ENCODE peak calls at places on chromosomes 4 and X, in six cellular contexts. One of them, this sample, is unnamed.

GRCh38 chr4:67460574-67460973 is 84.7 kb downstream of the CENPC start:
- DNase-seq in stimulated activated naive CD8-positive, alpha-beta T cell treated with anti-CD3 and anti-CD28 coated beads, Interleukin-15, amount 100 ng/mL, for 72 hours: no peak
- DNase-seq in globus pallidus: no peak
- DNase-seq in AG10803: peak; percentile 55
- DNase-seq in NCI-H2081: no peak
- DNase-seq in neural progenitor cell: no peak
- DNase-seq in this sample: no peak

GRCh38 chrX:152637649-152638442 is at the start of gene GABRQ:
- DNase-seq in stimulated activated naive CD8-positive, alpha-beta T cell treated with anti-CD3 and anti-CD28 coated beads, Interleukin-15, amount 100 ng/mL, for 72 hours: no peak
- DNase-seq in globus pallidus: peak; percentile 16
- DNase-seq in AG10803: peak; percentile 0
- DNase-seq in NCI-H2081: no peak
- DNase-seq in neural progenitor cell: peak; percentile 93
- DNase-seq in this sample: no peak

GRCh38 chr4:6641164-6641970 is 882 bp downstream of the MRFAP1 start:
- DNase-seq in stimulated activated naive CD8-positive, alpha-beta T cell treated with anti-CD3 and anti-CD28 coated beads, Interleukin-15, amount 100 ng/mL, for 72 hours: peak; percentile 42
- DNase-seq in globus pallidus: no peak
- DNase-seq in AG10803: peak; percentile 42
- DNase-seq in NCI-H2081: peak; percentile 45
- DNase-seq in neural progenitor cell: peak; percentile 59
- DNase-seq in this sample: no peak

GRCh38 chr4:54945838-54946237 is 179.6 kb downstream of the KDR start:
- DNase-seq in stimulated activated naive CD8-positive, alpha-beta T cell treated with anti-CD3 and anti-CD28 coated beads, Interleukin-15, amount 100 ng/mL, for 72 hours: no peak
- DNase-seq in globus pallidus: no peak
- DNase-seq in AG10803: no peak
- DNase-seq in NCI-H2081: no peak
- DNase-seq in neural progenitor cell: no peak
- DNase-seq in this sample: no peak

GRCh38 chr4:176268963-176269362 is at the start of gene ASB5:
- DNase-seq in stimulated activated naive CD8-positive, alpha-beta T cell treated with anti-CD3 and anti-CD28 coated beads, Interleukin-15, amount 100 ng/mL, for 72 hours: no peak
- DNase-seq in globus pallidus: no peak
- DNase-seq in AG10803: no peak
- DNase-seq in NCI-H2081: no peak
- DNase-seq in neural progenitor cell: no peak
- DNase-seq in this sample: no peak

GRCh38 chrX:71563921-71564320 is 14.3 kb upstream of the GCNA start:
- DNase-seq in stimulated activated naive CD8-positive, alpha-beta T cell treated with anti-CD3 and anti-CD28 coated beads, Interleukin-15, amount 100 ng/mL, for 72 hours: no peak
- DNase-seq in globus pallidus: no peak
- DNase-seq in AG10803: no peak
- DNase-seq in NCI-H2081: no peak
- DNase-seq in neural progenitor cell: no peak
- DNase-seq in this sample: no peak

GRCh38 chr4:120517966-120518365 is 404.6 kb downstream of the PRDM5 start:
- DNase-seq in stimulated activated naive CD8-positive, alpha-beta T cell treated with anti-CD3 and anti-CD28 coated beads, Interleukin-15, amount 100 ng/mL, for 72 hours: no peak
- DNase-seq in globus pallidus: peak; percentile 13
- DNase-seq in AG10803: peak; percentile 78
- DNase-seq in NCI-H2081: no peak
- DNase-seq in neural progenitor cell: no peak
- DNase-seq in this sample: no peak

GRCh38 chr4:184599492-184600135 is 49.6 kb downstream of the CASP3 start:
- DNase-seq in stimulated activated naive CD8-positive, alpha-beta T cell treated with anti-CD3 and anti-CD28 coated beads, Interleukin-15, amount 100 ng/mL, for 72 hours: no peak
- DNase-seq in globus pallidus: no peak
- DNase-seq in AG10803: peak; percentile 84
- DNase-seq in NCI-H2081: no peak
- DNase-seq in neural progenitor cell: no peak
- DNase-seq in this sample: no peak

GRCh38 chr4:89558147-89558546 is 250.5 kb upstream of the GPRIN3 start:
- DNase-seq in stimulated activated naive CD8-positive, alpha-beta T cell treated with anti-CD3 and anti-CD28 coated beads, Interleukin-15, amount 100 ng/mL, for 72 hours: no peak
- DNase-seq in globus pallidus: no peak
- DNase-seq in AG10803: no peak
- DNase-seq in NCI-H2081: peak; percentile 2
- DNase-seq in neural progenitor cell: peak; percentile 25
- DNase-seq in this sample: no peak

GRCh38 chr4:73653695-73654106 is 33.5 kb upstream of the RASSF6 start:
- DNase-seq in stimulated activated naive CD8-positive, alpha-beta T cell treated with anti-CD3 and anti-CD28 coated beads, Interleukin-15, amount 100 ng/mL, for 72 hours: no peak
- DNase-seq in globus pallidus: peak; percentile 69
- DNase-seq in AG10803: peak; percentile 54
- DNase-seq in NCI-H2081: peak; percentile 87
- DNase-seq in neural progenitor cell: peak; percentile 55
- DNase-seq in this sample: peak; percentile 50

GRCh38 chr4:31360786-31361185 is 640.6 kb downstream of the PCDH7 start:
- DNase-seq in stimulated activated naive CD8-positive, alpha-beta T cell treated with anti-CD3 and anti-CD28 coated beads, Interleukin-15, amount 100 ng/mL, for 72 hours: no peak
- DNase-seq in globus pallidus: no peak
- DNase-seq in AG10803: peak; percentile 54
- DNase-seq in NCI-H2081: no peak
- DNase-seq in neural progenitor cell: no peak
- DNase-seq in this sample: peak; percentile 10

GRCh38 chrX:54085666-54086065 is 41.4 kb upstream of the PHF8 start:
- DNase-seq in stimulated activated naive CD8-positive, alpha-beta T cell treated with anti-CD3 and anti-CD28 coated beads, Interleukin-15, amount 100 ng/mL, for 72 hours: no peak
- DNase-seq in globus pallidus: no peak
- DNase-seq in AG10803: no peak
- DNase-seq in NCI-H2081: no peak
- DNase-seq in neural progenitor cell: no peak
- DNase-seq in this sample: no peak

GRCh38 chr4:153207561-153207960 is 3.3 kb downstream of the TRIM2 start:
- DNase-seq in stimulated activated naive CD8-positive, alpha-beta T cell treated with anti-CD3 and anti-CD28 coated beads, Interleukin-15, amount 100 ng/mL, for 72 hours: no peak
- DNase-seq in globus pallidus: peak; percentile 66
- DNase-seq in AG10803: peak; percentile 20
- DNase-seq in NCI-H2081: no peak
- DNase-seq in neural progenitor cell: peak; percentile 51
- DNase-seq in this sample: no peak

GRCh38 chr4:95213361-95213760 is 335.4 kb downstream of the UNC5C start:
- DNase-seq in stimulated activated naive CD8-positive, alpha-beta T cell treated with anti-CD3 and anti-CD28 coated beads, Interleukin-15, amount 100 ng/mL, for 72 hours: no peak
- DNase-seq in globus pallidus: peak; percentile 67
- DNase-seq in AG10803: no peak
- DNase-seq in NCI-H2081: peak; percentile 51
- DNase-seq in neural progenitor cell: no peak
- DNase-seq in this sample: no peak

GRCh38 chr4:40720931-40721330 is 28.8 kb upstream of the NSUN7 start:
- DNase-seq in stimulated activated naive CD8-positive, alpha-beta T cell treated with anti-CD3 and anti-CD28 coated beads, Interleukin-15, amount 100 ng/mL, for 72 hours: no peak
- DNase-seq in globus pallidus: no peak
- DNase-seq in AG10803: no peak
- DNase-seq in NCI-H2081: no peak
- DNase-seq in neural progenitor cell: no peak
- DNase-seq in this sample: peak; percentile 19

GRCh38 chr4:20271954-20272353 is 20.2 kb downstream of the SLIT2 start:
- DNase-seq in stimulated activated naive CD8-positive, alpha-beta T cell treated with anti-CD3 and anti-CD28 coated beads, Interleukin-15, amount 100 ng/mL, for 72 hours: no peak
- DNase-seq in globus pallidus: no peak
- DNase-seq in AG10803: no peak
- DNase-seq in NCI-H2081: peak; percentile 57
- DNase-seq in neural progenitor cell: no peak
- DNase-seq in this sample: no peak

GRCh38 chr4:140031706-140032105 is 122.3 kb downstream of the MAML3 start:
- DNase-seq in stimulated activated naive CD8-positive, alpha-beta T cell treated with anti-CD3 and anti-CD28 coated beads, Interleukin-15, amount 100 ng/mL, for 72 hours: no peak
- DNase-seq in globus pallidus: no peak
- DNase-seq in AG10803: no peak
- DNase-seq in NCI-H2081: no peak
- DNase-seq in neural progenitor cell: no peak
- DNase-seq in this sample: no peak

GRCh38 chrX:43822015-43822414 is 60.2 kb downstream of the MAOB start:
- DNase-seq in stimulated activated naive CD8-positive, alpha-beta T cell treated with anti-CD3 and anti-CD28 coated beads, Interleukin-15, amount 100 ng/mL, for 72 hours: no peak
- DNase-seq in globus pallidus: no peak
- DNase-seq in AG10803: no peak
- DNase-seq in NCI-H2081: no peak
- DNase-seq in neural progenitor cell: no peak
- DNase-seq in this sample: no peak

GRCh38 chrX:10795721-10796120 is 175.3 kb upstream of the MID1 start:
- DNase-seq in stimulated activated naive CD8-positive, alpha-beta T cell treated with anti-CD3 and anti-CD28 coated beads, Interleukin-15, amount 100 ng/mL, for 72 hours: no peak
- DNase-seq in globus pallidus: no peak
- DNase-seq in AG10803: peak; percentile 4
- DNase-seq in NCI-H2081: no peak
- DNase-seq in neural progenitor cell: no peak
- DNase-seq in this sample: no peak

GRCh38 chrX:44913656-44914531 is 40.9 kb downstream of the KDM6A start:
- DNase-seq in stimulated activated naive CD8-positive, alpha-beta T cell treated with anti-CD3 and anti-CD28 coated beads, Interleukin-15, amount 100 ng/mL, for 72 hours: no peak
- DNase-seq in globus pallidus: no peak
- DNase-seq in AG10803: no peak
- DNase-seq in NCI-H2081: no peak
- DNase-seq in neural progenitor cell: no peak
- DNase-seq in this sample: no peak

GRCh38 chr4:139753686-139754085 is 88.1 kb downstream of the MGST2 start:
- DNase-seq in stimulated activated naive CD8-positive, alpha-beta T cell treated with anti-CD3 and anti-CD28 coated beads, Interleukin-15, amount 100 ng/mL, for 72 hours: no peak
- DNase-seq in globus pallidus: no peak
- DNase-seq in AG10803: no peak
- DNase-seq in NCI-H2081: no peak
- DNase-seq in neural progenitor cell: no peak
- DNase-seq in this sample: no peak

GRCh38 chr4:153067376-153067775 is 131.3 kb downstream of the FHDC1 start:
- DNase-seq in stimulated activated naive CD8-positive, alpha-beta T cell treated with anti-CD3 and anti-CD28 coated beads, Interleukin-15, amount 100 ng/mL, for 72 hours: no peak
- DNase-seq in globus pallidus: no peak
- DNase-seq in AG10803: no peak
- DNase-seq in NCI-H2081: no peak
- DNase-seq in neural progenitor cell: no peak
- DNase-seq in this sample: no peak

GRCh38 chrX:39821011-39821708 is 276.6 kb downstream of the BCOR start:
- DNase-seq in stimulated activated naive CD8-positive, alpha-beta T cell treated with anti-CD3 and anti-CD28 coated beads, Interleukin-15, amount 100 ng/mL, for 72 hours: no peak
- DNase-seq in globus pallidus: no peak
- DNase-seq in AG10803: peak; percentile 20
- DNase-seq in NCI-H2081: peak; percentile 15
- DNase-seq in neural progenitor cell: peak; percentile 86
- DNase-seq in this sample: no peak

GRCh38 chrX:132822634-132823012 is 135.8 kb downstream of the HS6ST2 start:
- DNase-seq in stimulated activated naive CD8-positive, alpha-beta T cell treated with anti-CD3 and anti-CD28 coated beads, Interleukin-15, amount 100 ng/mL, for 72 hours: no peak
- DNase-seq in globus pallidus: no peak
- DNase-seq in AG10803: no peak
- DNase-seq in NCI-H2081: no peak
- DNase-seq in neural progenitor cell: no peak
- DNase-seq in this sample: no peak

GRCh38 chrX:69298466-69299140 is 133.3 kb upstream of the PJA1 start:
- DNase-seq in stimulated activated naive CD8-positive, alpha-beta T cell treated with anti-CD3 and anti-CD28 coated beads, Interleukin-15, amount 100 ng/mL, for 72 hours: no peak
- DNase-seq in globus pallidus: no peak
- DNase-seq in AG10803: peak; percentile 48
- DNase-seq in NCI-H2081: no peak
- DNase-seq in neural progenitor cell: no peak
- DNase-seq in this sample: no peak

GRCh38 chrX:6813836-6814370 is 279.0 kb upstream of the VCX3A start:
- DNase-seq in stimulated activated naive CD8-positive, alpha-beta T cell treated with anti-CD3 and anti-CD28 coated beads, Interleukin-15, amount 100 ng/mL, for 72 hours: no peak
- DNase-seq in globus pallidus: no peak
- DNase-seq in AG10803: no peak
- DNase-seq in NCI-H2081: no peak
- DNase-seq in neural progenitor cell: peak; percentile 52
- DNase-seq in this sample: no peak

GRCh38 chrX:24014388-24015018 is 12.5 kb downstream of the KLHL15 start:
- DNase-seq in stimulated activated naive CD8-positive, alpha-beta T cell treated with anti-CD3 and anti-CD28 coated beads, Interleukin-15, amount 100 ng/mL, for 72 hours: no peak
- DNase-seq in globus pallidus: no peak
- DNase-seq in AG10803: no peak
- DNase-seq in NCI-H2081: no peak
- DNase-seq in neural progenitor cell: no peak
- DNase-seq in this sample: no peak

GRCh38 chr4:112327950-112328349 is 30.8 kb downstream of the ALPK1 start:
- DNase-seq in stimulated activated naive CD8-positive, alpha-beta T cell treated with anti-CD3 and anti-CD28 coated beads, Interleukin-15, amount 100 ng/mL, for 72 hours: peak; percentile 9
- DNase-seq in globus pallidus: peak; percentile 66
- DNase-seq in AG10803: peak; percentile 60
- DNase-seq in NCI-H2081: peak; percentile 39
- DNase-seq in neural progenitor cell: peak; percentile 63
- DNase-seq in this sample: peak; percentile 64

GRCh38 chr4:131427000-131427399 is 1722.1 kb upstream of the PCDH10 start:
- DNase-seq in stimulated activated naive CD8-positive, alpha-beta T cell treated with anti-CD3 and anti-CD28 coated beads, Interleukin-15, amount 100 ng/mL, for 72 hours: no peak
- DNase-seq in globus pallidus: no peak
- DNase-seq in AG10803: no peak
- DNase-seq in NCI-H2081: peak; percentile 20
- DNase-seq in neural progenitor cell: no peak
- DNase-seq in this sample: no peak

GRCh38 chr4:15756361-15756861 is 21.7 kb upstream of the CD38 start:
- DNase-seq in stimulated activated naive CD8-positive, alpha-beta T cell treated with anti-CD3 and anti-CD28 coated beads, Interleukin-15, amount 100 ng/mL, for 72 hours: peak; percentile 73
- DNase-seq in globus pallidus: no peak
- DNase-seq in AG10803: no peak
- DNase-seq in NCI-H2081: no peak
- DNase-seq in neural progenitor cell: no peak
- DNase-seq in this sample: peak; percentile 98

GRCh38 chr4:5908836-5909235 is 15.9 kb upstream of the CRMP1 start:
- DNase-seq in stimulated activated naive CD8-positive, alpha-beta T cell treated with anti-CD3 and anti-CD28 coated beads, Interleukin-15, amount 100 ng/mL, for 72 hours: no peak
- DNase-seq in globus pallidus: no peak
- DNase-seq in AG10803: no peak
- DNase-seq in NCI-H2081: no peak
- DNase-seq in neural progenitor cell: no peak
- DNase-seq in this sample: no peak